ENCODE peak calls at places on chromosomes 5 and 9, in four cellular contexts. Q is SK-N-SH, X is HCT116, M is HepG2. V is an unnamed sample.

GRCh38 chr5:129670944-129671343 is 77.0 kb upstream of the MINAR2 start:
- DNase-seq in X (no peak), Q (no peak), M (no peak), V (no peak)

GRCh38 chr9:76310991-76311390 is 83.2 kb downstream of the RFK start:
- DNase-seq in X (no peak), Q (no peak), M (no peak), V (no peak)

GRCh38 chr5:127216906-127217675 is 73.5 kb upstream of the MEGF10 start:
- DNase-seq in X (no peak), M (no peak), Q (no peak), V (no peak)

GRCh38 chr5:93621340-93621872 is 38.4 kb downstream of the NR2F1 start:
- DNase-seq in M (peak; percentile 20), Q (peak; percentile 88), X (no peak), V (no peak)

GRCh38 chr5:90297045-90297764 is 112.4 kb downstream of the CETN3 start:
- DNase-seq in X (no peak), Q (no peak), M (no peak), V (no peak)

GRCh38 chr5:149794338-149795023 is 64.4 kb downstream of the PPARGC1B start:
- DNase-seq in Q (no peak), X (no peak), M (no peak), V (no peak)

GRCh38 chr9:17018001-17018491 is 116.8 kb upstream of the CNTLN start:
- DNase-seq in X (no peak), M (no peak), Q (no peak), V (no peak)

GRCh38 chr5:172503925-172504730 is 49.8 kb upstream of the SH3PXD2B start:
- DNase-seq in X (no peak), M (no peak), Q (no peak), V (peak; percentile 72)

GRCh38 chr5:73826301-73826700 is 200.3 kb downstream of the ARHGEF28 start:
- DNase-seq in M (no peak), X (no peak), Q (no peak), V (no peak)

GRCh38 chr9:130672933-130673615 is 8.7 kb downstream of the PRDM12 start:
- DNase-seq in Q (peak; percentile 20), M (no peak), X (no peak), V (no peak)

GRCh38 chr5:150258126-150258525 is 31.4 kb downstream of the CAMK2A start:
- DNase-seq in Q (no peak), M (no peak), X (no peak), V (no peak)

GRCh38 chr5:44714871-44715580 is 93.7 kb upstream of the MRPS30 start:
- DNase-seq in M (no peak), Q (no peak), X (no peak), V (no peak)

GRCh38 chr5:174173766-174174165 is 128.3 kb downstream of the NSG2 start:
- DNase-seq in X (no peak), Q (no peak), M (no peak), V (peak; percentile 52)

GRCh38 chr9:73009649-73010288 is 56.9 kb upstream of the ALDH1A1 start:
- DNase-seq in M (no peak), Q (no peak), X (no peak), V (no peak)

GRCh38 chr5:1846583-1846982 is 36.1 kb downstream of the IRX4 start:
- DNase-seq in X (no peak), Q (no peak), M (no peak), V (no peak)

GRCh38 chr9:72173080-72173479 is 23.8 kb downstream of the GDA start:
- DNase-seq in X (no peak), M (no peak), Q (no peak), V (no peak)

GRCh38 chr5:74543162-74543995 is 97.1 kb downstream of the ENC1 start:
- DNase-seq in X (peak; percentile 82), M (no peak), Q (peak; percentile 15), V (no peak)

GRCh38 chr9:117784996-117785395 is 80.8 kb downstream of the TLR4 start:
- DNase-seq in Q (no peak), X (no peak), M (no peak), V (no peak)

GRCh38 chr9:101739311-101739710 is 864 bp upstream of the GRIN3A start:
- DNase-seq in M (no peak), Q (no peak), X (no peak), V (no peak)

GRCh38 chr9:94933429-94933828 is 206.9 kb downstream of the AOPEP start:
- DNase-seq in X (no peak), Q (no peak), M (no peak), V (no peak)

GRCh38 chr9:92513349-92513748 is 22.4 kb downstream of the ECM2 start:
- DNase-seq in Q (no peak), M (no peak), X (no peak), V (no peak)

GRCh38 chr5:61084658-61085057 is 77.6 kb downstream of the SMIM15 start:
- DNase-seq in X (no peak), M (no peak), Q (no peak), V (no peak)

GRCh38 chr9:78031271-78031825 is at the start of gene GNAQ:
- DNase-seq in Q (peak; percentile 75), M (no peak), X (no peak), V (no peak)

GRCh38 chr5:35771321-35771720 is 85.4 kb upstream of the IL7R start:
- DNase-seq in X (no peak), M (no peak), Q (no peak), V (no peak)

GRCh38 chr9:4828776-4829175 is 36.0 kb downstream of the RCL1 start:
- DNase-seq in Q (no peak), M (peak; percentile 49), X (no peak), V (no peak)

GRCh38 chr9:4831119-4831518 is 38.4 kb downstream of the RCL1 start:
- DNase-seq in Q (no peak), M (no peak), X (no peak), V (no peak)

GRCh38 chr9:4829956-4830355 is 37.2 kb downstream of the RCL1 start:
- DNase-seq in X (no peak), M (no peak), Q (no peak), V (no peak)

GRCh38 chr9:4831944-4832343 is 39.2 kb downstream of the RCL1 start:
- DNase-seq in M (no peak), Q (no peak), X (no peak), V (no peak)

GRCh38 chr9:4830699-4831098 is 38.0 kb downstream of the RCL1 start:
- DNase-seq in Q (no peak), X (no peak), M (no peak), V (no peak)
- H3K27ac ChIP-seq in Q (no peak overlapping the region), X (no peak overlapping the region), M (no peak overlapping the region), V (no peak overlapping the region)

GRCh38 chr9:112852741-112853505 is 37.8 kb downstream of the SLC46A2 start:
- DNase-seq in M (no peak), X (no peak), Q (no peak), V (no peak)

GRCh38 chr9:112853882-112854585 is 36.6 kb downstream of the SLC46A2 start:
- DNase-seq in X (no peak), M (no peak), Q (no peak), V (no peak)

GRCh38 chr9:112848316-112849151 is 42.1 kb downstream of the SLC46A2 start:
- DNase-seq in X (no peak), Q (no peak), M (no peak), V (no peak)

GRCh38 chr9:112849363-112849922 is 41.2 kb downstream of the SLC46A2 start:
- DNase-seq in Q (no peak), X (no peak), M (no peak), V (no peak)

GRCh38 chr9:112850840-112851239 is 39.8 kb downstream of the SLC46A2 start:
- DNase-seq in X (no peak), M (no peak), Q (no peak), V (no peak)
- H3K4me1 ChIP-seq in X (no peaks in the 10 kb centered on the region), M (no peaks in the 10 kb centered on the region), Q (no peaks in the 10 kb centered on the region), V (no peaks in the 10 kb centered on the region)

DNA sequence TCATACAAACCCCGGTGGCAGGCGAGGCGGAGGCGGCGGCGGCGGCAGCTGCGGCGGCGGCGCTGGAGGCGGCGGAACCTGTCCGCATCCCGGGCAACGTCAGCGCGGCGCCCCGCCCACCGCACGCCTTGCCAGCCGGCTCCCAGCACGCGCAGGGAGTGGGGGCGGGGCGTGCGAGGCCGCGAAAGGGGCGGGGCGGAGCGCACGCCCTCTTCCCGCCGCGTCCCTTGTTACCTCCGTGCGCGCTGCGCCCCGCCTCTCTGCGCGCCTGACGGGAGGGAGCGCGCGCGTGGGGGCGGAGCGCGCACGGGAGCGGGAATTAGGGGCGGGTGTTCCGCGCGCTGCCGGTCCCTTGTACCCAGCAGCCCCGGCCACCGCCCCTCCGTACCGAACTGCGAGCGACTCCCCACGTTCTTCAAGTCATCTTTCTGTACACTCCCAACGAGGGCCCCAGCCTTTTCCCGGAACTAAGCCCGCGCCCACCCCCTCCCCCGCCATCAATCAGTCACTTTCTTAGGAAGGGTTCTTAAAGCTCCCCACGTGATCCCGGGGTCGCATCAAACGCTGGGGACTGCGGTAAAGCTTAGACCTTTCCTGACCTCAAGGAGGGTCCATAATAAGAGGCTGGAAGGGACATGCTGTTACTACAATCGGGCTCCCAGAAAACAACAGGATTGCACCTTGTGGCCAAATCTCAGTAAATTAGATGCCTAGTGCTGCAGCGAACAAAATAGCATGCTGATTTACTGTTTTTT is at the start of gene AGTPBP1:
- DNase-seq in M (peak; percentile 78), Q (peak; percentile 96), X (peak; percentile 77), V (no peak)
- TF ChIP-seq POLR2AphosphoS5 in M (no peak), Q (peak; percentile 58), X (peak; percentile 61), V (peak; percentile 22)

DNA sequence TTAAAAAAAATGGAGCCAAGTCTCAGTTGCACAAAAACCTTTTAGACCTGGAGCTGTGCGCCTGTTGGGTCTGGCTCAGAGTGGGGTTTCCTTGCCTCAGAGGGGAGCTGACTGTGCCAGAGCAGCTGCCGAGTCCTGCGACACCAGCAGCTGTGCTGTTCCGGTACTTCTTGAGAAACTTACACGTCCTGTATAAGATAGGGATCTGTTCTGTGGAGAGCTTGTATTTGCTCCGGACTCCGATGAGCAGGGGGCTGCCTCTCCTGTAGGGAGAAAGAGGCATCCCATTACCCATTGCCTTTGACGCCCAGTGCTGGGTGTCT is 28.5 kb downstream of the GFPT2 start:
- DNase-seq in X (no peak), Q (no peak), M (no peak), V (no peak)
- H3K27ac ChIP-seq in X (no peak overlapping the region), Q (no peak overlapping the region), M (no peak overlapping the region), V (no peak overlapping the region)

V was measured in vagina.